ENCODE peak calls at places on chromosomes 7 and 10, in four cellular contexts. Q is heart left ventricle, T is IMR-90, L is HCT116. H is an unnamed sample.

GRCh38 chr7:49580000-49580399 is 193.4 kb upstream of the VWC2 start:
- ATAC-seq in Q (no peak), T (no peak), L (no peak), H (no peak)

GRCh38 chr7:17044396-17044795 is 162.6 kb upstream of the AGR3 start:
- ATAC-seq in Q (no peak), T (no peak), L (no peak), H (no peak)

GRCh38 chr10:6254200-6254599 is 51.5 kb downstream of the PFKFB3 start:
- ATAC-seq in Q (no peak), T (no peak), L (no peak), H (no peak)

GRCh38 chr7:105198223-105198622 is 184.2 kb downstream of the KMT2E start:
- ATAC-seq in Q (peak), T (peak), L (no peak), H (no peak)

GRCh38 chr7:91212592-91212991 is 51.6 kb upstream of the FZD1 start:
- ATAC-seq in Q (peak), T (peak), L (no peak), H (no peak)

GRCh38 chr7:153887756-153888591 is 164.2 kb upstream of the DPP6 start:
- ATAC-seq in Q (no peak), T (no peak), L (no peak), H (no peak)

GRCh38 chr10:10605551-10606081 is 412.1 kb upstream of the CELF2 start:
- ATAC-seq in Q (peak), T (peak), L (no peak), H (peak)

GRCh38 chr10:132054564-132054963 is 11.2 kb upstream of the JAKMIP3 start:
- ATAC-seq in Q (no peak), T (peak), L (no peak), H (no peak)

GRCh38 chr10:132502544-132503300 is 34.9 kb upstream of the INPP5A start:
- ATAC-seq in Q (no peak), T (no peak), L (no peak), H (no peak)

GRCh38 chr7:81604808-81605174 is 165.1 kb downstream of the HGF start:
- ATAC-seq in Q (no peak), T (no peak), L (no peak), H (no peak)

GRCh38 chr7:124403112-124403511 is 362.5 kb downstream of the GPR37 start:
- ATAC-seq in Q (no peak), T (no peak), L (no peak), H (no peak)

GRCh38 chr7:30046127-30046774 is 18.0 kb downstream of the PLEKHA8 start:
- ATAC-seq in Q (no peak), T (no peak), L (no peak), H (no peak)

GRCh38 chr10:32972929-32973328 is 14.9 kb upstream of the ITGB1 start:
- ATAC-seq in Q (no peak), T (no peak), L (no peak), H (no peak)

GRCh38 chr7:158322616-158323530 is 264.8 kb downstream of the PTPRN2 start:
- ATAC-seq in Q (no peak), T (no peak), L (no peak), H (no peak)

GRCh38 chr10:72274213-72274729 is 547 bp downstream of the DDIT4 start:
- ATAC-seq in Q (peak), T (peak), L (no peak), H (no peak)

DNA sequence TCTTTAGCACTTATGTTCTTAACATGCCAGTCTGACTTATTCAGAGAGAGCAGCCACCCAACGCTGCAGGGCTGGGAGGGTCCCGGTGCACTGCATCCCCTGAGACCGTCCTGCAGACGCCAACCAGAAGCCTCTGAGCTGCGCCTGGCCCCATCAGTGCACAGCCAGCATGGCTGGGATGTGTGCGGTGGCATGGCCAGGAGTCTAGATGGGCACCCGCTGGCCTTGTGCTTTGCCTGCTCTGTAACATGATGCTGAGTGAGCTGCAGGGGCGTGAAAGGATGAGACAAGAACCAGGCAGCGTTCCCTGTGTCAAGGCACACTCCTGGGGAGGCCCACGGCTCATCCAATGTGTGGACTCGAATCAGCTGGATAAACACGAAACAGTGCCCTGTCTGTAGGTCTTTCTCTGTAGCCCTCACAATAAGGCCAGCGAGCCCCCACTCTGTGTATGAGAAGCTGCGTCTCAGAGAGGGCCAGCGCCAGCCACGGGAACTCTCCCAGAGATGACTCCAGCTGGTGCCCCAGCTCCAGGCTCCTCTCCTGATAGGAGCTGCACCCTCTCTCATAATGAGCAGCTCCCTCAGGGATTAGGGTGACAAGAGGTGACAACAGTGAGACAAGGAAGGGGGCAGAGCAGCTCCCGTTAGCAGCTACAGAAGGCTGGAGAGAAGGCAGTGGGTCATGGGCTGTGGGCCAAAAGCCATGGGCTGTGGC is 96.8 kb downstream of the TNS3 start:
- ATAC-seq in Q (peak), T (no peak), L (no peak), H (no peak)
- TF ChIP-seq POLR2A in Q (no peak), T (no peak), L (no peak), H (no peak)

GRCh38 chr7:55271069-55271468 is 94.1 kb upstream of the LANCL2 start:
- ATAC-seq in Q (no peak), T (peak), L (peak), H (no peak)
- TF ChIP-seq CTCF in Q (no peak), T (peak), L (peak), H (no peak)

DNA sequence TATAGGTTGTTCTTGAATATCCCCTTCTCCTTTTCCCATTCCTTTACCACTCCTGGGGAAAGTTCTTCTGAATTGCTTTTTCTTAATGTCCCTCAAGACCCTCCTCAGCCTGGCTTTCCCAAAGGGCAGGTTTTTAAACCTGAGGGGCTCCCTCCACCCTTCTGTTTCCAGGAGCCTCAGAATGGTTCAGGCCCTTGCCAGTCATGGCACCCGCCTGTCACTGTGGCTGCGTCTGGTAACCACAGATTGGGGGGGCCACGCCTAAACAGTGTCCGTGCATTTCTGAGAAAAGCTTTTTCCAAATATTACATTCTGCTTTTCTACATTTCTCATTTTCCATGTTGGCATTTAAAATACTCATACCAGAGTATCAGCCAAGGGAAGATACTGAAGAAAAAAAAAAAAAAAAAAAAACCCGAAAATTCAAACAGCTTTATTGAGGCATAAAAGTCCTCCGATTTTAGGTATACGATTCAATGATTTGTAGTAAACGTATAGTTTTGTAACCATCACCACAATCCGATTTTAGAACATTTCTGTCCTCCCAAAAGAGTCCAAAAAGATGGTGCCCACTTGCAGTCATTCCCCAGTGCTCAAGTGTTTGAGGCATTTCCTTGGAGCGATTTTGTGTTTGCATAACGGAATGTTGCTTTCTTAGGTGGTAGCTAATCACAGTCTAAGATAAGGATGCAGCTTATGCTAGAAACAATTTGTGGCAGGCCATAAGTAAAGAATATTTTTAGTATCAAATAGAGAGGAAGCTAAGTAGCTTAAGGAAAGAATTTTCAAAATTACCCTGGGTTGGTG is 22.1 kb downstream of the HKDC1 start:
- ATAC-seq in Q (no peak), T (no peak), L (no peak), H (no peak)
- TF ChIP-seq POLR2A in Q (no peak), T (no peak), L (no peak), H (no peak)

GRCh38 chr10:36888925-36889573 is 236.3 kb upstream of the ANKRD30A start:
- ATAC-seq in Q (no peak), T (no peak), L (no peak), H (no peak)
- TF ChIP-seq CTCF in Q (no peak), T (peak), L (peak), H (no peak)

GRCh38 chr10:75234683-75235374 is 928 bp downstream of the COMTD1 start:
- ATAC-seq in Q (peak), T (no peak), L (peak), H (no peak)

GRCh38 chr10:75234017-75234682 is 1.6 kb downstream of the COMTD1 start:
- ATAC-seq in Q (peak), T (peak), L (peak), H (peak)

GRCh38 chr10:75236178-75236825 is 545 bp upstream of the COMTD1 start:
- ATAC-seq in Q (no peak), T (no peak), L (no peak), H (no peak)

GRCh38 chr10:75233444-75234016 is 2.2 kb downstream of the COMTD1 start:
- ATAC-seq in Q (no peak), T (no peak), L (no peak), H (no peak)

DNA sequence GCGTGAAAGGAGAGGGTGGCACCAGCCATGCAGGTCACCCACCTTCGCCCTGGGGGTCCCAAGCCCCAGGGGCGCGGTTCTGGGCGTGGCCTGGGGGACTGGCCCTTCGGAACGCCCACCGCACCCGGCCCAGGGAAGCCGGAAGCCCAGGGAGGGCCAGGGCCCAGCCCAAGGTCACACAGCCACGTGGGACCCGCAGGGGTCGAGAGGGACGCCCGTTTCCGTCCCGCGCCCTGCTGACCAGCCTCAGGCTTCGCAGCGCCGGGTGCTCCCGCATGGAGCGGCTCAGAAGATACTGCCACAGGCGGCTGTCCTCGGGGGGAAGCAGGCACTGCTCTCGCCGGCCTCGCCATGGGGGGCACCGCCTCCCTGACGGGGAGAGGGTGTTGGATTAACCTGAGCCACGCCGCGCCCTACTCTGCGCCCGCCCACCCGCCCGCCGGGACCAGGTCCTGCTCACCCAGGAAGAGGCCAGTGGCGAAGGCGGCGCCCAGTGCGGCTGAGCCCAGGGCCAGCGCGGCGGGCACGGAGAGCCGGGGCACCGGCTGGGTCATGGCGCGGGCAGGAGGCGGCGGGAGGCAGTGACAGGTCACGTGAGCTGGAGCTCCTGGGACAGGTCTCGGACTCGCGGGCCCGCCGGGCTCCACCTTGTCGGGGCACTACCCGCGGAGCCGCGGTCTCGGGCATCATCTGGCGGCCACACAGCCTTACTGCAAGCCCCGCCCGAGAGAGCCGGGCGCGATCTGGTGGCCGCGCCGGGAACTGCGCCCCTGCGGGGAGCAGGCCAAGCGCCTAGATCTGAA is at the start of gene COMTD1:
- ATAC-seq in Q (peak), T (peak), L (peak), H (peak)
- TF ChIP-seq POLR2A in Q (no peak), T (peak), L (no peak), H (no peak)